ENCODE peak calls at places on chromosomes 4 and X, in seven cellular contexts. X is SJSA1, M is mesendoderm, H is thoracic aorta, G is A549, J is psoas muscle, K is ovary. O is an unnamed sample.

GRCh38 chr4:174156239-174156826 is 127.1 kb downstream of the FBXO8 start:
- DNase-seq in X (no peak), M (peak), H (no peak), G (peak), J (no peak), K (no peak), O (no peak)

GRCh38 chr4:102518703-102519131 is 17.6 kb downstream of the NFKB1 start:
- DNase-seq in X (no peak), M (no peak), H (no peak), G (no peak), J (no peak), K (no peak), O (no peak)

GRCh38 chr4:115944146-115944905 is 830.9 kb upstream of the NDST4 start:
- DNase-seq in X (no peak), M (peak), H (no peak), G (no peak), J (no peak), K (no peak), O (no peak)

GRCh38 chrX:71366674-71367256 is 608 bp downstream of the TAF1 start:
- DNase-seq in X (peak), M (peak), H (no peak), G (peak), J (peak), K (no peak), O (no peak)

GRCh38 chr4:163681208-163681821 is 186.8 kb downstream of the TMA16 start:
- DNase-seq in X (no peak), M (peak), H (no peak), G (no peak), J (no peak), K (no peak), O (no peak)

GRCh38 chrX:13008189-13008533 is 33.3 kb downstream of the TMSB4X start:
- DNase-seq in X (no peak), M (no peak), H (no peak), G (no peak), J (no peak), K (no peak), O (no peak)

GRCh38 chrX:24876782-24877315 is 138.9 kb downstream of the ARX start:
- DNase-seq in X (no peak), M (no peak), H (no peak), G (no peak), J (no peak), K (no peak), O (no peak)

GRCh38 chr4:145808021-145808650 is 128.2 kb downstream of the C4orf51 start:
- DNase-seq in X (peak), M (peak), H (no peak), G (peak), J (no peak), K (no peak), O (no peak)

GRCh38 chrX:42748067-42748850 is 29.7 kb downstream of the PPP1R2C start:
- DNase-seq in X (no peak), M (peak), H (no peak), G (no peak), J (no peak), K (no peak), O (no peak)

GRCh38 chrX:132614297-132614696 is 125.5 kb upstream of the MBNL3 start:
- DNase-seq in X (no peak), M (peak), H (no peak), G (no peak), J (no peak), K (no peak), O (no peak)

GRCh38 chrX:38929966-38930421 is 128.7 kb downstream of the MID1IP1 start:
- DNase-seq in X (peak), M (no peak), H (peak), G (no peak), J (peak), K (no peak), O (peak)

GRCh38 chr4:97394653-97395052 is 748.6 kb downstream of the STPG2 start:
- DNase-seq in X (no peak), M (no peak), H (no peak), G (no peak), J (no peak), K (no peak), O (no peak)

GRCh38 chr4:59987289-59987688 is 1212.8 kb upstream of the ADGRL3 start:
- DNase-seq in X (no peak), M (no peak), H (no peak), G (no peak), J (no peak), K (no peak), O (no peak)

GRCh38 chrX:41665676-41666075 is 23.1 kb upstream of the GPR34 start:
- DNase-seq in X (no peak), M (no peak), H (no peak), G (no peak), J (no peak), K (no peak), O (no peak)

GRCh38 chr4:11182586-11183357 is 245.9 kb downstream of the HS3ST1 start:
- DNase-seq in X (no peak), M (no peak), H (no peak), G (no peak), J (no peak), K (no peak), O (no peak)

GRCh38 chr4:11869471-11869870 is 440.8 kb upstream of the HS3ST1 start:
- DNase-seq in X (no peak), M (no peak), H (no peak), G (no peak), J (no peak), K (no peak), O (no peak)

GRCh38 chrX:104098151-104098808 is 14.0 kb upstream of the ZCCHC18 start:
- DNase-seq in X (no peak), M (peak), H (no peak), G (peak), J (no peak), K (no peak), O (peak)

GRCh38 chr4:89674876-89675459 is 162.0 kb downstream of the SNCA start:
- DNase-seq in X (no peak), M (no peak), H (no peak), G (no peak), J (no peak), K (no peak), O (no peak)

GRCh38 chr4:125041372-125041930 is 273.3 kb upstream of the FAT4 start:
- DNase-seq in X (no peak), M (peak), H (no peak), G (no peak), J (no peak), K (no peak), O (no peak)

GRCh38 chrX:20159811-20160385 is 18.3 kb upstream of the EIF1AX start:
- DNase-seq in X (no peak), M (no peak), H (no peak), G (no peak), J (no peak), K (no peak), O (no peak)

GRCh38 chrX:26783512-26784225 is 567.7 kb downstream of the MAGEB5 start:
- DNase-seq in X (no peak), M (peak), H (peak), G (no peak), J (no peak), K (no peak), O (no peak)

GRCh38 chr4:149987330-149987751 is 90.9 kb upstream of the DCLK2 start:
- DNase-seq in X (no peak), M (no peak), H (no peak), G (no peak), J (no peak), K (no peak), O (no peak)

GRCh38 chrX:119602701-119603255 is 3.4 kb downstream of the NKRF start:
- DNase-seq in X (no peak), M (peak), H (no peak), G (no peak), J (no peak), K (no peak), O (no peak)

GRCh38 chr4:41129936-41130440 is 84.4 kb downstream of the APBB2 start:
- DNase-seq in X (no peak), M (no peak), H (no peak), G (no peak), J (no peak), K (no peak), O (no peak)

GRCh38 chr4:140070369-140070768 is 83.6 kb downstream of the MAML3 start:
- DNase-seq in X (no peak), M (no peak), H (no peak), G (no peak), J (no peak), K (no peak), O (no peak)

GRCh38 chr4:168321006-168321405 is 2.5 kb upstream of the DDX60 start:
- DNase-seq in X (no peak), M (no peak), H (no peak), G (no peak), J (no peak), K (no peak), O (no peak)

GRCh38 chr4:184286346-184286745 is 68.7 kb upstream of the ENPP6 start:
- DNase-seq in X (no peak), M (no peak), H (no peak), G (no peak), J (no peak), K (no peak), O (no peak)

GRCh38 chrX:149962859-149963757 is 24.8 kb upstream of the EOLA2 start:
- DNase-seq in X (peak), M (peak), H (no peak), G (peak), J (peak), K (peak), O (no peak)

GRCh38 chr4:116501954-116502353 is 583.4 kb downstream of the TRAM1L1 start:
- DNase-seq in X (no peak), M (peak), H (no peak), G (no peak), J (no peak), K (no peak), O (no peak)

GRCh38 chr4:57633212-57633859 is 523.2 kb upstream of the IGFBP7 start:
- DNase-seq in X (no peak), M (no peak), H (no peak), G (no peak), J (no peak), K (no peak), O (no peak)

GRCh38 chr4:83362492-83363329 is 28.1 kb upstream of the HPSE start:
- DNase-seq in X (no peak), M (peak), H (no peak), G (peak), J (no peak), K (no peak), O (no peak)

GRCh38 chrX:49039598-49040375 is 3.4 kb downstream of the TFE3 start:
- DNase-seq in X (peak), M (peak), H (peak), G (peak), J (peak), K (peak), O (peak)

GRCh38 chrX:29787666-29788065 is 427.7 kb upstream of the MAGEB2 start:
- DNase-seq in X (no peak), M (no peak), H (no peak), G (no peak), J (no peak), K (no peak), O (no peak)

GRCh38 chr4:156545003-156545785 is 426.4 kb downstream of the PDGFC start:
- DNase-seq in X (no peak), M (no peak), H (no peak), G (no peak), J (no peak), K (no peak), O (no peak)

GRCh38 chr4:34880246-34880645 is 1364.1 kb downstream of the ARAP2 start:
- DNase-seq in X (no peak), M (no peak), H (no peak), G (no peak), J (no peak), K (no peak), O (no peak)

GRCh38 chrX:51395474-51395806 is 62.8 kb downstream of the NUDT10 start:
- DNase-seq in X (no peak), M (no peak), H (no peak), G (no peak), J (no peak), K (no peak), O (no peak)

GRCh38 chrX:51395807-51396728 is 63.4 kb downstream of the NUDT10 start:
- DNase-seq in X (no peak), M (peak), H (no peak), G (no peak), J (no peak), K (peak), O (peak)
- H3K27ac ChIP-seq in X (no peak), M (no peak), H (peak), G (no peak), J (no peak), K (peak), O (peak)

GRCh38 chr4:42359686-42360085 is 37.6 kb upstream of the SHISA3 start:
- DNase-seq in X (no peak), M (no peak), H (no peak), G (no peak), J (no peak), K (no peak), O (no peak)
- H3K4me3 ChIP-seq in X (no peak), M (no peak), H (peak), G (no peak), J (peak), K (no peak), O (peak)

GRCh38 chr4:142550955-142551354 is 295.1 kb downstream of the INPP4B start:
- DNase-seq in X (no peak), M (no peak), H (no peak), G (no peak), J (no peak), K (no peak), O (no peak)

GRCh38 chr4:142549726-142550463 is 296.2 kb downstream of the INPP4B start:
- DNase-seq in X (no peak), M (peak), H (no peak), G (peak), J (no peak), K (no peak), O (no peak)

GRCh38 chr4:142548491-142548890 is 297.6 kb downstream of the INPP4B start:
- DNase-seq in X (no peak), M (no peak), H (no peak), G (no peak), J (no peak), K (no peak), O (no peak)

GRCh38 chr4:142547974-142548373 is 298.1 kb downstream of the INPP4B start:
- DNase-seq in X (no peak), M (no peak), H (no peak), G (no peak), J (no peak), K (no peak), O (no peak)

DNA sequence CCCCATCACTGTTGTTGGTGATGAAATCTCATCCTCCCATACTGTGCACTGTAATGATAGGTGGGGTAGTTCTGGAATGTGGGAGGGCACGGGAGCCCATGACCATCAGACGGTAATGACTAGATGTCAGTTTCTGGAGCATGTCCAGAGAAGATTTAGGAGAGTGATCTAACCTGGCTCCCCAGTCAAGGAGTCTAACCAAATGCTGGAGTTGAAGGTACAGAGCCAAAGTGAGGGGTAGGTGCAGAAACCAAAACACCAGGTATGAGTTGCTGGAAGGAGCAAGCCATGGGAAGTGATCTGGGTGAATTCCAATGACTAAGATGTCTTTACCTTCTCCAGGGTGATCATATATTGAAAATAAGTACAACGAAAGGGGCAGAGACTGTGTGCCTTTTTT is 296.9 kb downstream of the INPP4B start:
- DNase-seq in X (no peak), M (no peak), H (no peak), G (no peak), J (no peak), K (no peak), O (no peak)
- H3K27ac ChIP-seq in X (no peak), M (no peak), H (no peak), G (peak), J (no peak), K (no peak), O (no peak)

GRCh38 chrX:73448379-73448778 is 1.5 kb downstream of the CDX4 start:
- DNase-seq in X (no peak), M (peak), H (no peak), G (no peak), J (no peak), K (no peak), O (no peak)
- H3K4me3 ChIP-seq in X (no peak), M (no peak), H (peak), G (no peak), J (no peak), K (no peak), O (no peak)

DNA sequence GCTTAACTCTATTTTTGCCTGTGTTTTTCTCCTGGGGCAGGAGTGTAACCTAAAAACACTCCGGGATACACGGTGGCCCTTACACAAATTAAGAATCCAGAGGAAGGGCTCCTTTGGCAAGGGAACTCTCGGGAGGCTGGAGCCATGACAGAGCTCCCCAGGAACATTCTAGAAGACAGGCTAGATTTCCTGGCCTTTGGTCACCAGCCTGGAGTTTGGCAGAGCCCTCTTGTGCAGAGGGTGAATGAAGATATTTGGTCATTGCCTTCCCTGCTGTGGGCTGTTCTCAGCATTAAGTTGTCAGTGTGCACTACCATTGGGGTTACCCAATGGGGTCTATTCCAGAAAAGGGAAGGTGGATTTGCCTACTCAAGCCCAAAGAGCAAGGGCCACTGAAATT is 53.8 kb upstream of the LNX1 start:
- DNase-seq in X (no peak), M (no peak), H (no peak), G (no peak), J (no peak), K (no peak), O (no peak)
- H3K27ac ChIP-seq in X (no peak), M (no peak), H (no peak), G (no peak), J (no peak), K (no peak), O (no peak)

DNA sequence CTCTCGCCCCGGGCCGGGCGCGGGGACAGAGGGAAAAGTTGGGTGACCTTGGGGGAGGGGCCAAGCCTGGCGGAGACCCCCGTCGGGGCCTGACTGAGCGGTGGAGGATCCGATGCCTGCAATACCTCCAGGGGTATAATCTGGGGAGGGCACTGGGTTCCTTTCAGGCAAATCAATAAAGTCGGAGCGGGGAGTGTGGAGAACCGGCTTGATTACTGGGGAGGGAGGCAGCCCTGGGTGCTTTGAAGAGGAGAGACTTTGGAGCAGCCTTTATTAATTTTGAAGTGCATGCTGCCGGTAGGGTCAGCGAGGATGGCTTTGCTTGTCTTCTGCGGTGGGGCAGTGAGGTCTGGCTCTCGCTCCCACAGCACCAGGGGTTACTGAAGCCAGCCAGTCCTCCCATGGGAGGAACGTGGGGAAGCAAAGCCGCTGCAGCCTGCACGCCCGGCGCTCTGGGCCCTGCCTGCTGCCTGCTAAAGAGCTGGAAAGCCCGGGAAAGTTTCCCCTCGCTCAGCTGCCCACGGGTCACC is 396 bp upstream of the LGI2 start:
- DNase-seq in X (no peak), M (peak), H (no peak), G (peak), J (no peak), K (peak), O (peak)
- H3K4me3 ChIP-seq in X (no peak), M (peak), H (peak), G (peak), J (peak), K (peak), O (peak)

GRCh38 chr4:69748176-69748575 is 12.2 kb downstream of the SULT1B1 start:
- DNase-seq in X (no peak), M (no peak), H (no peak), G (no peak), J (no peak), K (no peak), O (no peak)
- H3K27ac ChIP-seq in X (no peak), M (no peak), H (no peak), G (no peak), J (no peak), K (no peak), O (no peak)

GRCh38 chrX:134374910-134375309 is 85.1 kb upstream of the HPRT1 start:
- DNase-seq in X (no peak), M (no peak), H (no peak), G (no peak), J (no peak), K (no peak), O (no peak)

GRCh38 chrX:134377537-134377936 is 82.4 kb upstream of the HPRT1 start:
- DNase-seq in X (peak), M (peak), H (no peak), G (no peak), J (no peak), K (no peak), O (no peak)

GRCh38 chrX:134373736-134374135 is 86.2 kb upstream of the HPRT1 start:
- DNase-seq in X (no peak), M (no peak), H (no peak), G (no peak), J (no peak), K (no peak), O (no peak)

GRCh38 chrX:134374294-134374693 is 85.7 kb upstream of the HPRT1 start:
- DNase-seq in X (no peak), M (no peak), H (no peak), G (no peak), J (no peak), K (no peak), O (no peak)

GRCh38 chrX:134375691-134376090 is 84.3 kb upstream of the HPRT1 start:
- DNase-seq in X (no peak), M (no peak), H (no peak), G (no peak), J (no peak), K (no peak), O (no peak)
- H3K4me3 ChIP-seq in X (no peak), M (no peak), H (no peak), G (no peak), J (no peak), K (no peak), O (no peak)